ENCODE peak calls at places on chromosomes 3 and 15, in ten cellular contexts. G is pancreas; P is breast epithelium; K is psoas muscle; C is brain microvascular endothelial cell; O is heart left ventricle; W is effector memory CD4-positive, alpha-beta T cell; Q is PC-9; I is kidney; N is neuronal stem cell. Y is an unnamed sample. For H3K36me3, the result is how much of the 10 kb centered on the place peaks cover.

GRCh38 chr3:39185959-39186691 is 6.3 kb downstream of the XIRP1 start:
- DNase-seq in G (peak), P (no peak), K (no peak), C (no peak), O (no peak), W (no peak), Q (no peak), I (no peak), N (no peak), Y (no peak)

GRCh38 chr15:50945725-50946124 is 37.2 kb downstream of the AP4E1 start:
- DNase-seq in G (no peak), P (no peak), K (no peak), C (peak), O (no peak), W (no peak), Q (no peak), I (no peak), N (no peak), Y (peak)

GRCh38 chr15:89321521-89322410 is 12.9 kb downstream of the POLG start:
- DNase-seq in G (no peak), P (no peak), K (peak), C (no peak), O (no peak), W (no peak), Q (no peak), I (no peak), N (no peak), Y (no peak)

GRCh38 chr15:25237291-25237978 is 201.4 kb downstream of the UBE3A start:
- DNase-seq in G (no peak), P (no peak), K (no peak), C (no peak), O (no peak), W (no peak), Q (no peak), I (peak), N (no peak), Y (no peak)

GRCh38 chr3:171376125-171376947 is 83.9 kb downstream of the TNIK start:
- DNase-seq in G (no peak), P (no peak), K (no peak), C (peak), O (no peak), W (no peak), Q (no peak), I (no peak), N (no peak), Y (peak)

GRCh38 chr3:63824309-63824708 is 5.2 kb downstream of the C3orf49 start:
- DNase-seq in G (no peak), P (no peak), K (no peak), C (peak), O (no peak), W (no peak), Q (no peak), I (no peak), N (no peak), Y (peak)

GRCh38 chr3:42790714-42791229 is 13.5 kb downstream of the HIGD1A start:
- DNase-seq in G (no peak), P (no peak), K (no peak), C (no peak), O (no peak), W (no peak), Q (no peak), I (no peak), N (no peak), Y (no peak)

GRCh38 chr15:34327906-34328305 is 9.7 kb downstream of the SLC12A6 start:
- DNase-seq in G (no peak), P (no peak), K (no peak), C (no peak), O (no peak), W (no peak), Q (no peak), I (no peak), N (no peak), Y (no peak)

GRCh38 chr15:40192942-40193341 is 32.1 kb downstream of the BUB1B start:
- DNase-seq in G (no peak), P (no peak), K (no peak), C (peak), O (no peak), W (no peak), Q (no peak), I (no peak), N (no peak), Y (no peak)

GRCh38 chr3:16998236-16998923 is 113.6 kb downstream of the PLCL2 start:
- DNase-seq in G (no peak), P (no peak), K (no peak), C (no peak), O (no peak), W (no peak), Q (no peak), I (no peak), N (no peak), Y (no peak)

GRCh38 chr3:152258448-152259302 is 10.1 kb upstream of the MBNL1 start:
- DNase-seq in G (peak), P (no peak), K (peak), C (peak), O (no peak), W (peak), Q (peak), I (peak), N (no peak), Y (peak)

GRCh38 chr3:30689202-30689641 is 82.8 kb downstream of the TGFBR2 start:
- DNase-seq in G (peak), P (no peak), K (no peak), C (peak), O (peak), W (no peak), Q (peak), I (peak), N (no peak), Y (peak)

GRCh38 chr3:127764841-127765362 is 57.4 kb downstream of the MGLL start:
- DNase-seq in G (no peak), P (no peak), K (no peak), C (no peak), O (no peak), W (no peak), Q (no peak), I (no peak), N (no peak), Y (no peak)

GRCh38 chr3:196563721-196564225 is 4.6 kb downstream of the WDR53 start:
- DNase-seq in G (no peak), P (no peak), K (no peak), C (peak), O (no peak), W (peak), Q (peak), I (no peak), N (no peak), Y (peak)

GRCh38 chr3:73475717-73476116 is 149.0 kb downstream of the PDZRN3 start:
- DNase-seq in G (no peak), P (no peak), K (no peak), C (no peak), O (no peak), W (no peak), Q (no peak), I (no peak), N (no peak), Y (no peak)

GRCh38 chr15:42367041-42367440 is 7.7 kb downstream of the CAPN3 start:
- DNase-seq in G (no peak), P (no peak), K (no peak), C (no peak), O (no peak), W (no peak), Q (no peak), I (no peak), N (no peak), Y (no peak)

GRCh38 chr3:55750525-55750924 is 263.4 kb upstream of the WNT5A start:
- DNase-seq in G (peak), P (peak), K (no peak), C (peak), O (no peak), W (no peak), Q (peak), I (no peak), N (no peak), Y (peak)

GRCh38 chr3:39118079-39118478 is 10.6 kb downstream of the TTC21A start:
- DNase-seq in G (no peak), P (no peak), K (no peak), C (no peak), O (no peak), W (no peak), Q (no peak), I (no peak), N (no peak), Y (no peak)

GRCh38 chr15:101156509-101157159 is 95.2 kb downstream of the CHSY1 start:
- DNase-seq in G (no peak), P (no peak), K (no peak), C (peak), O (no peak), W (no peak), Q (no peak), I (no peak), N (no peak), Y (no peak)

GRCh38 chr15:71549697-71550096 is 260.7 kb upstream of the NR2E3 start:
- DNase-seq in G (no peak), P (no peak), K (no peak), C (no peak), O (peak), W (no peak), Q (no peak), I (no peak), N (no peak), Y (no peak)

GRCh38 chr15:27353837-27354236 is 382.9 kb downstream of the GABRG3 start:
- DNase-seq in G (no peak), P (no peak), K (no peak), C (no peak), O (no peak), W (no peak), Q (no peak), I (no peak), N (no peak), Y (peak)

GRCh38 chr15:27361418-27361817 is 390.4 kb downstream of the GABRG3 start:
- DNase-seq in G (no peak), P (no peak), K (no peak), C (no peak), O (no peak), W (no peak), Q (no peak), I (no peak), N (no peak), Y (no peak)

GRCh38 chr15:27359586-27359985 is 388.6 kb downstream of the GABRG3 start:
- DNase-seq in G (no peak), P (no peak), K (no peak), C (no peak), O (no peak), W (no peak), Q (no peak), I (no peak), N (no peak), Y (no peak)

DNA sequence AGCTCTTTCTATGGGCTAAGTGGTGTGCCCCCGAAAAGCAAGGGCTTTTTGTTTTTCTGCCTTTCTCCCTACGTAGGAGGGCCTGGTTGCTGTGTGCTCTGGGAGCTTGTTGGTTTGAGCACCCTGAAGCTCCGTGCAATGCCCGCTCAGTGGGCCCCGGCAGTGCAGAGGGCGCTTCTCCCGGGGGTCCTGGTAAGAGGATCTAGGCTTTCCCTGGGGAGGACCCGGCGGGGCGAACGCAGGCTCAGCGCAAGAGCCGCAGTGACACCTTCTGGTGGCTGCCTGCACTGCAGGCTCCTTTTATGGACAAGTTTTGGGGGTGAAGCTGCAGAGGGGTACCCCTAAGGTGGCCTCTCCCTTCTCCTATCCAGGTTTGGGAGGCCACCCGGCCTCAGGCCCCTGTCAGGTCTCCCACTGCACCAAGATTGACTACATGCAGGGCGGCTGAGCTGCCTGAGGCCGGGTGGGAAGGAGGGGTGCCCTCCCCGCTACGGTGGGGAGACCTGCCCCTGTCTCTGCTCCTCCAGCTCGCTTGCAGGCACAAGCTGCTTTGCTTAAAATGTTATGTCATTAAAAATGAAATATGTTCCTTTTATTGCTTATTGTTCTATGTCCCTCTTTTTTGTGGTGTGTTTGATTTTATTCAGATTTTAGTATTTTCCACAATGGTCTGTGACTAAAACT is 387.9 kb downstream of the GABRG3 start:
- DNase-seq in G (peak), P (no peak), K (no peak), C (no peak), O (no peak), W (no peak), Q (peak), I (no peak), N (peak), Y (no peak)
- H3K4me3 ChIP-seq in G (no peak), P (no peak), K (no peak), C (no peak), O (no peak), W (no peak), Q (no peak), I (no peak), N (no peak), Y (no peak)

DNA sequence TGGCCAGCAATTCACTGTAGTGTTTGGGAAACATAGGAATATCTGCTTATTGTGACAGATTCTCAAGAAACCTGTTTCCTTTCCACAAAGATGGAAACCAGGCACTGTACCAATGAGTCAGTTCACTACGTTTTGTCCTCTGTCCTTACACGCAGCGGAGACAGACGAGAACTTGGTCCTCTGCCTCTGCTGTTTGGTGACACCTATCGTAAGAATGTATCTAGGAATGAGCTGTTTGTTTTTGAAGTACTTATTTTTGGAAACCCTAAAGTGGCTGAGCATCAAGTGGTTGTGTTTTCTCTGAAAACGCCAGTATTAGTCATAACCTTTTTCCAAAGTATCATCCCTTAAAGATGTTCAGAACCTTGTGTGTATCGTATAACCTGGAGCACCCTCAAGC is 93.0 kb downstream of the PGPEP1L start:
- DNase-seq in G (no peak), P (no peak), K (no peak), C (peak), O (no peak), W (no peak), Q (no peak), I (no peak), N (no peak), Y (peak)
- H3K36me3 ChIP-seq in G (under half), P (under half), K (half or more), C (half or more), O (under half), W (under half), Q (under half), I (under half), N (under half), Y (under half)

GRCh38 chr15:85583404-85584390 is 203.3 kb downstream of the AKAP13 start:
- DNase-seq in G (no peak), P (no peak), K (peak), C (no peak), O (peak), W (peak), Q (peak), I (no peak), N (peak), Y (peak)
- H3K4me3 ChIP-seq in G (peak), P (peak), K (peak), C (no peak), O (peak), W (peak), Q (peak), I (peak), N (no peak), Y (no peak)

GRCh38 chr15:44585633-44586032 is 48.7 kb downstream of the EIF3J start:
- DNase-seq in G (no peak), P (no peak), K (no peak), C (no peak), O (no peak), W (no peak), Q (no peak), I (no peak), N (no peak), Y (no peak)
- H3K36me3 ChIP-seq in G (under half), P (under half), K (half or more), C (under half), O (under half), W (under half), Q (under half), I (under half), N (under half), Y (under half)

GRCh38 chr3:182794806-182795369 is 1.6 kb downstream of the ATP11B start:
- DNase-seq in G (no peak), P (no peak), K (no peak), C (no peak), O (no peak), W (no peak), Q (no peak), I (no peak), N (no peak), Y (peak)
- H3K4me3 ChIP-seq in G (peak), P (peak), K (peak), C (peak), O (peak), W (peak), Q (peak), I (peak), N (peak), Y (peak)

GRCh38 chr3:48983096-48983495 is 6.9 kb upstream of the P4HTM start:
- DNase-seq in G (no peak), P (no peak), K (no peak), C (no peak), O (no peak), W (no peak), Q (no peak), I (no peak), N (no peak), Y (no peak)

GRCh38 chr3:48982016-48982415 is 8.0 kb upstream of the P4HTM start:
- DNase-seq in G (no peak), P (no peak), K (no peak), C (no peak), O (no peak), W (no peak), Q (no peak), I (no peak), N (no peak), Y (no peak)

GRCh38 chr3:48984648-48985047 is 5.4 kb upstream of the P4HTM start:
- DNase-seq in G (no peak), P (no peak), K (no peak), C (no peak), O (no peak), W (no peak), Q (no peak), I (no peak), N (no peak), Y (peak)

GRCh38 chr3:48980295-48980694 is 9.7 kb upstream of the P4HTM start:
- DNase-seq in G (no peak), P (no peak), K (no peak), C (no peak), O (no peak), W (no peak), Q (no peak), I (no peak), N (no peak), Y (no peak)

DNA sequence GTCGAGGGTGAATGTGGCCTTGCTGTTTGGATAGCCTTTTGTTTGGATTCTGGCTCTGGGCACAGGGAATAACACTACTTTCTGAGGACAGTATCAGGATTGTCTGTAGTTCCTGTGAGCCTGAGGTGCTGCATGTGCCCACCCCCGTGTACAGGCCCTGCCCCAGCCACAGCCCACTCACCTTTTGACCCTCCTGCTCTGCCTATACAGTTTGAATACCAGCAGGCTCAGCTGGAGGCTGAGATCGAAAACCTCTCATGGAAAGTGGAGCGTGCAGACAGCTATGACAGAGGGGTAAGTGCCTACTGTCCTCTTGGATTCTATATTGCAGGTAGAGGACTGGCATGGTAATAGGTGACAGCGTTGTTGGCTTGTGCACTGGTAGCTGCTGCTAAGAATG is 7.4 kb upstream of the P4HTM start:
- DNase-seq in G (no peak), P (no peak), K (no peak), C (no peak), O (no peak), W (no peak), Q (no peak), I (no peak), N (no peak), Y (no peak)
- H3K36me3 ChIP-seq in G (under half), P (under half), K (half or more), C (under half), O (under half), W (half or more), Q (under half), I (under half), N (under half), Y (under half)

DNA sequence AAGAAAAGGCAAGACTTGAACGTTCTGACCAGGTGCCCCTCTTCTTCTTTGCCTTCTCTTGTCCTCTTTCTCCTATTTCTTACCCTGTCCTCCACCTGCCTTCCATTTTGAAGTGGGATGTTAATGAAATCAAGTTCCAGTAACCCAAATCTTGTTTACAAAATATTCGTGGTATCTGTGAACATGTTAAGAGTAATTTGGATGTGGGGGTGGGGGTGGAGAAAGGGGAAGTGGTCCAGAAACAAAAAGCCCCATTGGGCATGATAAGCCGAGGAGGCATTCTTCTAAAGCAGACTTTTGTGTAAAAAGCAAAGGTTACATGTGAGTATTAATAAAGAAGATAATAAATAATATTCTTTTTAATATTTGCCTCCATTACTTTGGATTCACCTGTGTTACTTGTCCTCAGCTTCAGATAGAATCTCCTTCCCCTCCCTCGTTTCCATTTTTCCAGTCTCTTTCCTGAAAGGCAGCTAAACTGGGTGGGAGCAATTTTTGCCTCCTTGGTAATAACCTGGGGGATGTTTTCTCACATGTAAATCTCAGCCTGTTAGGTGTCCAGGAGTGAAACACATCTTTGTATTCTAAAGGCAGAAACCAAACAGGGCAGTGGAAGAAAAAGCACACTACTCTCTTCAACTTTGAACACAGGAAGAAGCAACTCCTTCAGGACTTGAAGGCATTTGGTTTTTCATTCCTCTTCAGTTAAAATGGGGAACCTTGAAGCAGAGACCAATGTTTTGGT is 3.2 kb downstream of the CHST2 start:
- DNase-seq in G (no peak), P (no peak), K (no peak), C (no peak), O (no peak), W (no peak), Q (no peak), I (no peak), N (no peak), Y (no peak)
- H3K4me3 ChIP-seq in G (no peak), P (no peak), K (no peak), C (no peak), O (no peak), W (no peak), Q (no peak), I (no peak), N (no peak), Y (no peak)